ENCODE peak calls at places on chromosomes 4 and X, in ten cellular contexts. K is fibroblast of the aortic adventitia, P is GM06990, G is ovary, A is cardiac muscle cell, J is uterus, T is astrocyte of the cerebellum, N is fibroblast of lung, X is IMR-90, U is GM23338. W is an unnamed sample.

GRCh38 chrX:2928583-2929434 is at the start of gene ARSD:
- DNase-seq in J (peak; percentile 91), X (peak; percentile 86), K (peak; percentile 84), U (peak; percentile 88), G (peak; percentile 94), N (peak; percentile 92), T (peak; percentile 83), P (peak; percentile 76), A (peak; percentile 95), W (peak; percentile 62)

GRCh38 chr4:133641191-133641590 is 492.1 kb downstream of the PCDH10 start:
- DNase-seq in N (no peak), T (no peak), X (no peak), K (no peak), G (no peak), U (peak; percentile 19), J (no peak), A (no peak), P (no peak), W (no peak)

GRCh38 chr4:52051213-52051614 is at the start of gene SPATA18:
- DNase-seq in N (no peak), X (no peak), G (peak; percentile 18), J (peak; percentile 43), P (peak; percentile 45), K (no peak), T (no peak), U (peak; percentile 12), A (peak; percentile 25), W (peak; percentile 63)

GRCh38 chrX:36609653-36610585 is 398.2 kb upstream of the FAM47C start:
- DNase-seq in U (no peak), A (no peak), N (peak; percentile 47), J (no peak), P (no peak), T (no peak), K (no peak), X (peak; percentile 1), G (no peak), W (no peak)

GRCh38 chr4:42616576-42616975 is 40.3 kb downstream of the ATP8A1 start:
- DNase-seq in U (no peak), X (no peak), G (no peak), A (no peak), P (no peak), T (no peak), N (no peak), K (no peak), J (no peak), W (no peak)

GRCh38 chr4:78002260-78002659 is 54.9 kb upstream of the FRAS1 start:
- DNase-seq in P (no peak), U (peak; percentile 72), K (peak; percentile 18), G (no peak), N (no peak), J (no peak), X (no peak), T (peak; percentile 3), A (peak; percentile 9), W (no peak)

GRCh38 chr4:52658671-52659015 is 458 bp downstream of the USP46 start:
- DNase-seq in A (no peak), X (no peak), G (peak; percentile 40), P (no peak), J (peak; percentile 22), N (no peak), T (no peak), U (peak; percentile 45), K (no peak), W (no peak)

GRCh38 chr4:74202062-74202586 is 44.2 kb downstream of the MTHFD2L start:
- DNase-seq in G (no peak), X (peak; percentile 53), U (no peak), K (peak; percentile 61), N (peak; percentile 39), P (no peak), J (no peak), T (peak; percentile 12), A (no peak), W (no peak)

GRCh38 chr4:92969650-92970370 is 666.0 kb downstream of the GRID2 start:
- DNase-seq in P (no peak), G (no peak), J (no peak), K (peak; percentile 72), X (peak; percentile 94), A (peak; percentile 95), U (no peak), N (peak; percentile 95), T (peak; percentile 94), W (no peak)

GRCh38 chr4:76212851-76213414 is 691 bp downstream of the SCARB2 start:
- DNase-seq in N (peak; percentile 60), A (peak; percentile 57), J (no peak), X (peak; percentile 61), P (no peak), T (no peak), K (peak; percentile 55), U (peak; percentile 74), G (no peak), W (peak; percentile 34)

GRCh38 chr4:4461178-4461577 is 74.3 kb downstream of the NSG1 start:
- DNase-seq in P (no peak), X (no peak), G (no peak), J (no peak), K (no peak), N (no peak), T (no peak), A (no peak), U (no peak), W (no peak)

GRCh38 chr4:129578336-129578735 is 482.4 kb downstream of the C4orf33 start:
- DNase-seq in K (no peak), A (no peak), X (no peak), T (no peak), G (no peak), N (no peak), U (no peak), P (no peak), J (no peak), W (no peak)

GRCh38 chr4:89363786-89364185 is 56.2 kb upstream of the GPRIN3 start:
- DNase-seq in P (no peak), U (peak; percentile 27), N (no peak), A (no peak), T (no peak), J (no peak), K (no peak), X (no peak), G (no peak), W (no peak)

DNA sequence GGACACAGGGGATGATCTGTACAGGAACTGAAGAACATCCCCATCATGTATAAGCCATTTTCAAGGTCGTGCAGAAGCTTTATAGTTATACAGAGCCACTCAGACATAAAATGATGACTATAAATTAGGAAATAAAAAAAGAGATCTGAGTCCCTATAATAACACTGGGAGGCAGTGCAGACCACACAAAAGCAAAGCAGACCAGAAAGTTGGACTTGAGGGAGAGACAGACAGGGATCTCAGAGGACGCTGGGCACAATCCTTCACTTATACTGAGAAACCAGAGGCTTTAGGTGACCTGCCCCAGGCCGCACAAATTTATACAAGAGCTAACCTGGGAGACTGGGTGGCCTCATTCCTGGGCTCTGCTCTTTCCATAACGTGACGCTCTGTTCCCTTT is 70.5 kb downstream of the HADH start:
- DNase-seq in X (peak; percentile 46), T (peak; percentile 49), K (peak; percentile 44), P (no peak), G (no peak), N (peak; percentile 71), A (peak; percentile 50), J (no peak), U (peak; percentile 64), W (no peak)
- TF ChIP-seq CTCF in X (peak; percentile 50), T (peak; percentile 37), K (peak; percentile 19), P (peak; percentile 32), G (no peak), N (peak; percentile 43), A (peak; percentile 27), J (no peak), U (peak; percentile 61), W (peak; percentile 35)

GRCh38 chr4:144318797-144319196 is 178.3 kb upstream of the GYPA start:
- DNase-seq in J (no peak), N (no peak), T (no peak), U (no peak), A (no peak), P (no peak), X (no peak), G (no peak), K (no peak), W (no peak)
- TF ChIP-seq CTCF in J (no peak), N (no peak), T (no peak), U (peak; percentile 33), A (no peak), P (no peak), X (no peak), G (no peak), K (no peak), W (no peak)

GRCh38 chr4:123471655-123472054 is 75.1 kb downstream of the SPRY1 start:
- DNase-seq in J (no peak), A (no peak), K (no peak), P (no peak), N (no peak), G (no peak), U (no peak), X (no peak), T (no peak), W (no peak)
- TF ChIP-seq CTCF in J (no peak), A (no peak), K (no peak), P (no peak), N (no peak), G (no peak), U (no peak), X (no peak), T (no peak), W (no peak)

GRCh38 chr4:152655272-152656129 is 24.3 kb downstream of the TMEM154 start:
- DNase-seq in K (no peak), U (no peak), X (no peak), J (no peak), G (no peak), P (no peak), A (no peak), T (no peak), N (no peak), W (no peak)
- TF ChIP-seq CTCF in K (no peak), U (no peak), X (no peak), J (no peak), G (no peak), P (no peak), A (no peak), T (no peak), N (no peak), W (no peak)

W was measured in GM13977.